ENCODE peak calls at places on chromosome 11, in five cellular contexts. O is colonic mucosa, D is adipocyte, P is tibial nerve, E is mucosa of descending colon. U is an unnamed sample.
A peak's percentile ranks its signal among the peaks of the same experiment; 100 is the strongest.

GRCh38 chr11:96045622-96046456 is 121.9 kb upstream of the MTMR2 start:
- DNase-seq in O (no peak), D (peak; percentile 82), P (peak; percentile 45), E (no peak), U (no peak)

GRCh38 chr11:119714189-119714588 is 14.8 kb downstream of the NECTIN1 start:
- DNase-seq in O (no peak), D (no peak), P (no peak), E (no peak), U (no peak)

GRCh38 chr11:62805991-62806441 is 776 bp upstream of the NXF1 start:
- DNase-seq in O (peak; percentile 25), D (no peak), P (no peak), E (no peak), U (no peak)

GRCh38 chr11:43580735-43581369 is 99.7 kb upstream of the HSD17B12 start:
- DNase-seq in O (no peak), D (peak; percentile 16), P (no peak), E (no peak), U (no peak)

GRCh38 chr11:86099727-86100320 is 30.9 kb upstream of the PICALM start:
- DNase-seq in O (peak; percentile 57), D (no peak), P (no peak), E (peak; percentile 41), U (no peak)

GRCh38 chr11:94310191-94310875 is 6.0 kb downstream of the IZUMO1R start:
- DNase-seq in O (no peak), D (no peak), P (no peak), E (no peak), U (no peak)

GRCh38 chr11:118622376-118623290 is 15.2 kb downstream of the PHLDB1 start:
- DNase-seq in O (no peak), D (peak; percentile 83), P (no peak), E (no peak), U (no peak)

GRCh38 chr11:33040862-33041453 is 1.6 kb downstream of the TCP11L1 start:
- DNase-seq in O (no peak), D (no peak), P (no peak), E (no peak), U (no peak)

GRCh38 chr11:34204396-34205279 is 99.2 kb downstream of the NAT10 start:
- DNase-seq in O (no peak), D (peak; percentile 12), P (no peak), E (no peak), U (no peak)

GRCh38 chr11:30876656-30877371 is 290.7 kb upstream of the MPPED2 start:
- DNase-seq in O (no peak), D (no peak), P (no peak), E (no peak), U (no peak)

GRCh38 chr11:69825037-69825834 is 6.0 kb upstream of the FGF3 start:
- DNase-seq in O (peak; percentile 53), D (no peak), P (no peak), E (peak; percentile 75), U (no peak)

GRCh38 chr11:121426476-121427454 is 25.3 kb upstream of the SORL1 start:
- DNase-seq in O (peak; percentile 58), D (no peak), P (no peak), E (peak; percentile 72), U (peak; percentile 71)

GRCh38 chr11:104830080-104830479 is 68.2 kb downstream of the CASP12 start:
- DNase-seq in O (no peak), D (peak; percentile 62), P (no peak), E (no peak), U (no peak)

GRCh38 chr11:62182147-62182869 is 7.7 kb upstream of the SCGB1D1 start:
- DNase-seq in O (peak; percentile 23), D (no peak), P (no peak), E (no peak), U (no peak)

GRCh38 chr11:27285761-27286160 is 77.3 kb downstream of the CCDC34 start:
- DNase-seq in O (no peak), D (no peak), P (no peak), E (no peak), U (no peak)

GRCh38 chr11:6608726-6609501 is 3.1 kb downstream of the TAF10 start:
- DNase-seq in O (peak; percentile 18), D (no peak), P (no peak), E (no peak), U (no peak)

GRCh38 chr11:69878144-69878883 is 59.1 kb upstream of the FGF3 start:
- DNase-seq in O (no peak), D (no peak), P (no peak), E (peak; percentile 6), U (peak; percentile 28)

GRCh38 chr11:46278387-46279173 is 1.1 kb downstream of the CREB3L1 start:
- DNase-seq in O (peak; percentile 93), D (peak; percentile 93), P (no peak), E (peak; percentile 90), U (no peak)

GRCh38 chr11:86632499-86633269 is 39.7 kb downstream of the ME3 start:
- DNase-seq in O (no peak), D (peak; percentile 90), P (no peak), E (peak; percentile 31), U (no peak)

GRCh38 chr11:12184696-12185095 is 74.3 kb downstream of the MICAL2 start:
- DNase-seq in O (no peak), D (peak; percentile 30), P (no peak), E (no peak), U (no peak)

GRCh38 chr11:43427971-43428370 is 69.3 kb downstream of the TTC17 start:
- DNase-seq in O (no peak), D (no peak), P (no peak), E (no peak), U (no peak)

GRCh38 chr11:46534713-46535112 is 59.1 kb downstream of the AMBRA1 start:
- DNase-seq in O (no peak), D (no peak), P (no peak), E (no peak), U (no peak)

GRCh38 chr11:68206211-68206610 is 6.9 kb downstream of the KMT5B start:
- DNase-seq in O (no peak), D (peak; percentile 85), P (peak; percentile 53), E (no peak), U (no peak)

GRCh38 chr11:99934008-99934407 is 753.1 kb upstream of the ARHGAP42 start:
- DNase-seq in O (no peak), D (peak; percentile 4), P (no peak), E (no peak), U (no peak)

GRCh38 chr11:87324817-87325489 is 287.2 kb downstream of the TMEM135 start:
- DNase-seq in O (no peak), D (no peak), P (no peak), E (no peak), U (no peak)

GRCh38 chr11:123303924-123304323 is 108.9 kb upstream of the CLMP start:
- DNase-seq in O (no peak), D (no peak), P (no peak), E (no peak), U (no peak)

GRCh38 chr11:2443881-2444300 is 423 bp downstream of the TRPM5 start:
- DNase-seq in O (peak; percentile 67), D (no peak), P (no peak), E (peak; percentile 70), U (no peak)

U was measured in left lobe of liver.